ENCODE peak calls at places on chromosomes 3 and 15, in five cellular contexts. O is naive thymus-derived CD8-positive, alpha-beta T cell; P is EH; S is NCI-H1092 treated with DMSO at 0.1 percent for 48 hours; A is GM20000. N is an unnamed sample.

GRCh38 chr15:28960979-28961378 is 75.2 kb downstream of the APBA2 start:
- DNase-seq in O (no peak), P (peak), S (no peak), A (no peak), N (peak)

GRCh38 chr3:142947352-142947751 is 16.1 kb downstream of the PAQR9 start:
- DNase-seq in O (no peak), P (no peak), S (no peak), A (no peak), N (no peak)

GRCh38 chr3:61896251-61896650 is 334.9 kb downstream of the PTPRG start:
- DNase-seq in O (no peak), P (no peak), S (no peak), A (no peak), N (no peak)

GRCh38 chr15:100809587-100809986 is 70.0 kb upstream of the ALDH1A3 start:
- DNase-seq in O (no peak), P (peak), S (no peak), A (no peak), N (peak)

GRCh38 chr3:60325610-60326181 is 925.6 kb downstream of the FHIT start:
- DNase-seq in O (no peak), P (no peak), S (no peak), A (no peak), N (no peak)

GRCh38 chr3:112327371-112327951 is 5.5 kb upstream of the CD200 start:
- DNase-seq in O (no peak), P (peak), S (peak), A (peak), N (peak)

GRCh38 chr3:179321585-179322322 is 1.1 kb upstream of the ZNF639 start:
- DNase-seq in O (no peak), P (peak), S (peak), A (no peak), N (peak)

GRCh38 chr3:53921296-53921695 is 29.6 kb upstream of the SELENOK start:
- DNase-seq in O (no peak), P (peak), S (no peak), A (peak), N (peak)

GRCh38 chr3:31265646-31266423 is 266.9 kb upstream of the STT3B start:
- DNase-seq in O (no peak), P (no peak), S (no peak), A (no peak), N (no peak)

GRCh38 chr3:138066383-138066782 is 49.0 kb downstream of the DZIP1L start:
- DNase-seq in O (no peak), P (no peak), S (no peak), A (peak), N (no peak)